ENCODE peak calls at places on chromosomes 3 and 15, in six cellular contexts. M, V, P, O, U and R are unnamed samples. For H3K27me3 and H3K9me3, the result is how much of the 10 kb centered on the place peaks cover.

GRCh38 chr3:5330152-5330810 is 142.8 kb downstream of the EDEM1 start:
- DNase-seq in M (no peak), V (no peak), P (peak), O (no peak), U (no peak), R (peak)

GRCh38 chr3:133885241-133885711 is 10.4 kb downstream of the RAB6B start:
- DNase-seq in M (no peak), V (no peak), P (no peak), O (peak), U (no peak), R (no peak)

GRCh38 chr15:91694131-91694828 is 159.2 kb upstream of the SLCO3A1 start:
- DNase-seq in M (peak), V (peak), P (peak), O (no peak), U (no peak), R (no peak)

GRCh38 chr3:169811606-169812123 is 1.0 kb upstream of the LRRIQ4 start:
- DNase-seq in M (no peak), V (peak), P (peak), O (no peak), U (peak), R (peak)

GRCh38 chr15:25437751-25438600 is 848 bp downstream of the UBE3A start:
- DNase-seq in M (peak), V (peak), P (peak), O (peak), U (peak), R (peak)

GRCh38 chr3:33315826-33316225 is 38.6 kb downstream of the FBXL2 start:
- DNase-seq in M (no peak), V (no peak), P (peak), O (no peak), U (no peak), R (no peak)

GRCh38 chr3:182618085-182618732 is 175.1 kb upstream of the ATP11B start:
- DNase-seq in M (no peak), V (peak), P (no peak), O (no peak), U (peak), R (no peak)

GRCh38 chr3:179141890-179142289 is 6.3 kb upstream of the PIK3CA start:
- DNase-seq in M (no peak), V (no peak), P (no peak), O (no peak), U (no peak), R (no peak)

GRCh38 chr15:55970286-55970685 is 23.1 kb downstream of the NEDD4 start:
- DNase-seq in M (no peak), V (no peak), P (no peak), O (no peak), U (no peak), R (no peak)

GRCh38 chr3:65560133-65560532 is 478.6 kb downstream of the MAGI1 start:
- DNase-seq in M (no peak), V (no peak), P (no peak), O (no peak), U (no peak), R (no peak)

GRCh38 chr3:105686324-105686897 is 182.4 kb downstream of the CBLB start:
- DNase-seq in M (no peak), V (no peak), P (peak), O (no peak), U (no peak), R (no peak)

GRCh38 chr15:77497108-77497737 is 76.5 kb downstream of the HMG20A start:
- DNase-seq in M (peak), V (peak), P (no peak), O (peak), U (peak), R (peak)

GRCh38 chr3:25448750-25449684 is 21.0 kb downstream of the RARB start:
- DNase-seq in M (peak), V (peak), P (peak), O (peak), U (peak), R (peak)

GRCh38 chr3:105369501-105370371 is 3.0 kb downstream of the ALCAM start:
- DNase-seq in M (peak), V (peak), P (peak), O (peak), U (peak), R (peak)

GRCh38 chr15:48680841-48681240 is 35.3 kb upstream of the FBN1 start:
- DNase-seq in M (no peak), V (no peak), P (peak), O (no peak), U (no peak), R (no peak)

GRCh38 chr15:88621789-88622604 is 857 bp downstream of the AEN start:
- DNase-seq in M (no peak), V (peak), P (peak), O (no peak), U (peak), R (peak)

DNA sequence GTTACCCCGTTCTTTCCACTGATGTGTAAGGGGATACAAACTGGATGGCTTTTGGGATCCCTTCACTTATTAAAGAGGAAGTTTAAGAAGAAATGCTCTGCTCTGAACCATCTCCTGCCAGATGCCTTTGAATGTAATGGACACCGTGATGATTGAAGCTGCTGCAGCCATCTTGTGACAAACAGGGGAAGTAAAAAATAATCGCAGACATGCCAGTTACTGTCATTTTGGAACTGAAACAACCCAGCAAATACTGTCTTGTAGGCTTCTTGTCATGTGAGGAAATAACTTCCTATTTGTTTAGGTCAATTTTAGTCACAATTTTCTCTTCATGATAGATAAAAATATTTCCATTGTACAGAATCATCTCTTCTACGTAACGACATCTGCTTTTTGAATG is 224.0 kb downstream of the CHL1 start:
- DNase-seq in M (no peak), V (no peak), P (no peak), O (no peak), U (no peak), R (no peak)
- H3K27me3 ChIP-seq in M (under half), V (under half), P (under half), O (under half), U (under half), R (under half)

GRCh38 chr15:95940431-95940985 is 390.0 kb upstream of the NR2F2 start:
- DNase-seq in M (no peak), V (no peak), P (no peak), O (no peak), U (no peak), R (no peak)
- H3K4me3 ChIP-seq in M (no peak), V (no peak), P (no peak), O (no peak), U (no peak), R (no peak)

GRCh38 chr3:44722103-44722401 is 7.4 kb upstream of the ZNF501 start:
- DNase-seq in M (no peak), V (no peak), P (no peak), O (no peak), U (no peak), R (no peak)

GRCh38 chr3:44721231-44722102 is 8.0 kb upstream of the ZNF501 start:
- DNase-seq in M (no peak), V (no peak), P (peak), O (no peak), U (no peak), R (no peak)
- H3K9me3 ChIP-seq in M (half or more), V (under half), P (half or more), O (under half), U (under half), R (under half)

GRCh38 chr15:60006203-60006782 is 2.2 kb downstream of the FOXB1 start:
- DNase-seq in M (no peak), V (peak), P (peak), O (peak), U (peak), R (peak)

GRCh38 chr15:60004846-60005351 is 788 bp downstream of the FOXB1 start:
- DNase-seq in M (no peak), V (peak), P (peak), O (no peak), U (no peak), R (peak)

GRCh38 chr15:60009124-60009523 is 5.0 kb downstream of the FOXB1 start:
- DNase-seq in M (no peak), V (no peak), P (no peak), O (no peak), U (no peak), R (no peak)

GRCh38 chr15:60005352-60006202 is 1.5 kb downstream of the FOXB1 start:
- DNase-seq in M (no peak), V (no peak), P (no peak), O (no peak), U (no peak), R (no peak)

DNA sequence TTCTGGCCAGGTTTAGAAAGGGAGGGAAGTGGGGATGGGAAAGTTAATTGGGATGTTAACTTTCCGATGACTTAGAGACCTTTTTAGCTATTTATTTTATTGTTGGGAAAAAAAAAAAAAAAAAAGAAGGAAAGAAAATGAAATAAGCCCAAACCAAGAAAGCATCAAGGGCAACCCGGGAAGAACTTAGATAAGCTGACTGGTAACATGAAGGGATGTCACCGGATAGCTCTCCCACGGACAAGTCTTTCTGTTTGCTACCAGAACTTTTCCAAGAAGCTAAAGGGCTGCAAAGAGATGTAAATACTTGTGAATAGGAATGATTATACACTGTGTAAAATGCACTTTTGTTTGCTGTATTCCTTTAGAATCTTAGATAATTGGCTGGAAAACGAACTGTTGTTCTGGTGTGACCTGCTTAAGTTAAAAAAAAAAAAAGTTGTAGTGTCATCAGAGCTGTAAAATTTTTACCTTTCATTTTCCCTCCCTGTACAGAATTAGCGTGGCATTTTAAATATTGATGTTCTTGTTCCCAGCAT is 2.8 kb downstream of the FOXB1 start:
- DNase-seq in M (no peak), V (no peak), P (no peak), O (no peak), U (no peak), R (no peak)
- H3K27me3 ChIP-seq in M (half or more), V (half or more), P (half or more), O (half or more), U (half or more), R (half or more)

DNA sequence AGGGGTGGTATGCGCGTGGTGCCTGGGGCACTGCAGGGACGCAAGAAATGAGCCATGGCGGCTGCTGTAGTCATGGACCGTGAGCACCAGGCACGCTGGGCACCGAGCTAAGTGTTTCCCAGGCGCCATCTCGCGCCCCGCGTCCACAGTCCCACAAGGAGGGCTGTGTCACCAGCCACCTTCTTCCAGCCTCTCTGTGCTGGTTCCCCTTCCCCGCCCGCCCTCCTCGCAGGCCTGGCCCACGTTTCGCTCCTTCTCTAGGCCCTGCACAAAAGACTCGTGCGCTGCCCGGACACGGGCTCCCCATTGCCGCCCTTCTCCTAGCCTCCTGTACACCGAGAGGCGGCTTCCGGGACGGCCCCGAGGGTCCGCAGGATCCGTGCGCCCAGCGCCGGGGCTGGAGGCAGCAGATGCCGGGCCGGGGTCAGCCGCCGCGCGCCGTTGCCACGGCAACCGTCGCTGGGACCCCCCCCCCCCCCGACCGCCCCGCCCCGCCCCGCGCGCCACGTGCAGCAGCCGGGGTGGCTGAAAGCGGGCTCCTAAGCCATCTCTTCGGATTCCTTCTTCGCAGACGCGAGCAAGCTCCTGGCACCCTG is 113.4 kb downstream of the SRGAP3 start:
- DNase-seq in M (peak), V (peak), P (no peak), O (no peak), U (no peak), R (no peak)
- H3K4me3 ChIP-seq in M (peak), V (peak), P (no peak), O (no peak), U (no peak), R (no peak)

GRCh38 chr3:175818811-175819464 is 959.8 kb downstream of the NAALADL2 start:
- DNase-seq in M (no peak), V (no peak), P (no peak), O (no peak), U (no peak), R (no peak)
- H3K9me3 ChIP-seq in M (half or more), V (under half), P (under half), O (under half), U (under half), R (under half)

GRCh38 chr3:31450345-31450744 is 82.4 kb upstream of the STT3B start:
- DNase-seq in M (no peak), V (no peak), P (no peak), O (no peak), U (no peak), R (no peak)

GRCh38 chr3:31449318-31449717 is 83.4 kb upstream of the STT3B start:
- DNase-seq in M (no peak), V (no peak), P (no peak), O (no peak), U (no peak), R (no peak)

GRCh38 chr3:31455524-31455923 is 77.2 kb upstream of the STT3B start:
- DNase-seq in M (no peak), V (no peak), P (no peak), O (no peak), U (no peak), R (no peak)

GRCh38 chr3:31453430-31453829 is 79.3 kb upstream of the STT3B start:
- DNase-seq in M (no peak), V (no peak), P (no peak), O (no peak), U (no peak), R (no peak)

GRCh38 chr3:31452495-31453106 is 80.1 kb upstream of the STT3B start:
- DNase-seq in M (no peak), V (no peak), P (no peak), O (no peak), U (no peak), R (no peak)
- H3K27me3 ChIP-seq in M (under half), V (under half), P (under half), O (under half), U (under half), R (under half)

DNA sequence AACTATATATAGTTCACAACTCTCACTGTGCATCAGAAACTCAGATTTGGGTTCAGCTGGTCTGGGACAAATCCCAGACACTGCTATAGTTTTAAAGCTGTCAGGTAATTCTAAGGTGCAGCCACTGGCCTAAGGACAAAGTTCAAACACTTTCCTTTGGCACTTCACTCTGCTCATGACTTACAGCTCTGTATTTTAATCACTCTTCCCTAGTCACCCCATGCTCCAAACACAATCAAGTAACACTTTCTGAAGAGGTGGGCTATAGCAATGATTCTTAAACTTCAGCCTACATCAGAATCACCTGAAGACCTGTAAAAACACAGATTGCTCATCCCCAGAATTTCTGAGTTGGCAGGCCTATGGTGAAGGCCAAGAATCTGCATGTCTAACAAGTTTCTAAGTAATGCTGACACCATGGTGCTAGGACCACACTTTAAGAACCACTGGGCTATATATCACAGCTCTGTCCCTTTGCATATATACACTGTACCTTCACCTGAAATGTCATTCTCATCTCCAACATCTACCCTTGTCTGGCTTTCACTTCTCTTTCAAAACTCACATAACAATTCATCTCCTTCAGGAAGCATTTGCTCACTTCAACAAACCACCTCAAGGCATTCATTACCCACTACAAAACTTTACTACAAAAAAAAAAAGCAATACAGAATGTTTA is 21.4 kb downstream of the STAG1 start:
- DNase-seq in M (no peak), V (no peak), P (no peak), O (no peak), U (no peak), R (no peak)
- H3K4me3 ChIP-seq in M (no peak), V (no peak), P (no peak), O (no peak), U (no peak), R (no peak)

DNA sequence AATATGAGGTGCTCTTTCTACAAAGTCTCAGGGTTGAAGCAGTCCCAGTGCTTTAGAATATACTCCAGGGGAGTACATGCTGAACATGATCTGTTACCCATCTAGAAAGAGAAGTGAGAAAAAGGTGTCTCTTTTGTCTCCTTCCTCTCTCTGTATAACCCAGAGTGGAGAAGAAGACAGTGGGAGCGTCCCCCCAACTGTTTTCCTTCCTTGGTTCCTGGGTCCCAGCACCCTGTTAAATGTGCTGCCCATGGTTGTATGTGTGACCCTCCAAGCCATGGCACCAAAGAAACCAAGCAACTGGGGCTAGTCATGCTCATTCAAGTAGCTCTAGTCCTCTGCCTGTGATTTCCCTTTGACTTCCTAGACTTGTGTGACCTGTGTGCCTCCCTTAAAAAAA is 683.7 kb downstream of the TBL1XR1 start:
- DNase-seq in M (no peak), V (peak), P (no peak), O (no peak), U (no peak), R (no peak)
- H3K9me3 ChIP-seq in M (under half), V (under half), P (under half), O (under half), U (under half), R (under half)